ENCODE peak calls at places on chromosomes 3 and 15, in four cellular contexts. Y is endodermal cell, S is heart left ventricle, L is SK-N-DZ. N is an unnamed sample.
A peak's percentile ranks its signal among the peaks of the same experiment; 100 is the strongest.

GRCh38 chr3:39208463-39209055 is 16.2 kb upstream of the XIRP1 start:
- DNase-seq in Y (peak; percentile 87), S (peak; percentile 72), L (no peak), N (peak; percentile 76)

GRCh38 chr3:52238193-52238760 is 681 bp downstream of the TWF2 start:
- DNase-seq in L (peak; percentile 38), Y (no peak), S (no peak), N (no peak)

GRCh38 chr15:83327041-83327440 is 42.6 kb upstream of the BNC1 start:
- DNase-seq in L (no peak), S (no peak), Y (no peak), N (no peak)

GRCh38 chr3:105758451-105758850 is 110.4 kb downstream of the CBLB start:
- DNase-seq in Y (peak; percentile 44), S (no peak), L (no peak), N (no peak)

GRCh38 chr3:52190294-52190841 is 7.6 kb upstream of the ALAS1 start:
- DNase-seq in S (peak; percentile 55), Y (no peak), L (no peak), N (no peak)

GRCh38 chr3:102059145-102059943 is 210.0 kb downstream of the NFKBIZ start:
- DNase-seq in S (no peak), Y (no peak), L (no peak), N (no peak)

GRCh38 chr3:116153174-116153573 is 292.1 kb downstream of the LSAMP start:
- DNase-seq in S (no peak), Y (no peak), L (no peak), N (no peak)

GRCh38 chr3:193851416-193851815 is 258.4 kb downstream of the OPA1 start:
- DNase-seq in Y (no peak), S (no peak), L (no peak), N (no peak)

GRCh38 chr15:92098869-92099268 is 245.4 kb downstream of the SLCO3A1 start:
- DNase-seq in S (peak; percentile 67), L (no peak), Y (peak; percentile 79), N (no peak)

GRCh38 chr3:42693530-42693930 is 8.2 kb downstream of the KLHL40 start:
- DNase-seq in Y (peak; percentile 26), L (no peak), S (no peak), N (no peak)

GRCh38 chr3:131163-131889 is 65.2 kb upstream of the CHL1 start:
- DNase-seq in Y (no peak), S (peak; percentile 36), L (no peak), N (no peak)

GRCh38 chr3:168248383-168249047 is 152.8 kb upstream of the GOLIM4 start:
- DNase-seq in S (peak; percentile 51), L (peak; percentile 69), Y (peak; percentile 83), N (no peak)

GRCh38 chr15:40338921-40339620 is 1.7 kb downstream of the CCDC9B start:
- DNase-seq in S (peak; percentile 79), Y (no peak), L (no peak), N (no peak)